ENCODE peak calls at places on chromosomes 11 and 22, in nine cellular contexts. One of them, this sample, is unnamed.
A peak's percentile ranks its signal among the peaks of the same experiment; 100 is the strongest.

GRCh38 chr11:61978703-61979661 is 11.5 kb upstream of the FTH1 start:
- DNase-seq in hepatocyte: no peak
- DNase-seq in aorta: peak; percentile 66
- DNase-seq in upper lobe of left lung: peak; percentile 45
- DNase-seq in transverse colon: no peak
- DNase-seq in CD8-positive, alpha-beta memory T cell: no peak
- DNase-seq in heart left ventricle: no peak
- DNase-seq in HCT116: no peak
- DNase-seq in ovary: no peak
- DNase-seq in this sample: no peak

GRCh38 chr11:132099692-132100091 is 729.3 kb downstream of the NTM start:
- DNase-seq in heart left ventricle: no peak
- DNase-seq in aorta: no peak
- DNase-seq in ovary: no peak
- DNase-seq in upper lobe of left lung: no peak
- DNase-seq in transverse colon: no peak
- DNase-seq in CD8-positive, alpha-beta memory T cell: no peak
- DNase-seq in hepatocyte: no peak
- DNase-seq in HCT116: no peak
- DNase-seq in this sample: no peak

GRCh38 chr22:48737461-48738203 is 1090.0 kb downstream of the BRD1 start:
- DNase-seq in CD8-positive, alpha-beta memory T cell: no peak
- DNase-seq in heart left ventricle: no peak
- DNase-seq in upper lobe of left lung: peak; percentile 68
- DNase-seq in ovary: no peak
- DNase-seq in aorta: peak; percentile 63
- DNase-seq in hepatocyte: no peak
- DNase-seq in transverse colon: no peak
- DNase-seq in HCT116: no peak
- DNase-seq in this sample: no peak

GRCh38 chr11:26105762-26106423 is 226.0 kb upstream of the ANO3 start:
- DNase-seq in HCT116: no peak
- DNase-seq in aorta: no peak
- DNase-seq in transverse colon: no peak
- DNase-seq in CD8-positive, alpha-beta memory T cell: no peak
- DNase-seq in ovary: no peak
- DNase-seq in upper lobe of left lung: no peak
- DNase-seq in hepatocyte: no peak
- DNase-seq in heart left ventricle: no peak
- DNase-seq in this sample: no peak

GRCh38 chr11:61041755-61042518 is 60.4 kb upstream of the CD5 start:
- DNase-seq in aorta: peak; percentile 68
- DNase-seq in HCT116: no peak
- DNase-seq in upper lobe of left lung: no peak
- DNase-seq in transverse colon: peak; percentile 62
- DNase-seq in heart left ventricle: peak; percentile 64
- DNase-seq in ovary: peak; percentile 65
- DNase-seq in hepatocyte: peak; percentile 69
- DNase-seq in CD8-positive, alpha-beta memory T cell: peak; percentile 54
- DNase-seq in this sample: peak; percentile 21

GRCh38 chr11:96317576-96317975 is 25.4 kb downstream of the MAML2 start:
- DNase-seq in upper lobe of left lung: no peak
- DNase-seq in ovary: no peak
- DNase-seq in heart left ventricle: no peak
- DNase-seq in aorta: no peak
- DNase-seq in CD8-positive, alpha-beta memory T cell: no peak
- DNase-seq in HCT116: no peak
- DNase-seq in hepatocyte: no peak
- DNase-seq in transverse colon: no peak
- DNase-seq in this sample: no peak

GRCh38 chr22:21760640-21761039 is 25.0 kb upstream of the YPEL1 start:
- DNase-seq in heart left ventricle: no peak
- DNase-seq in upper lobe of left lung: no peak
- DNase-seq in HCT116: no peak
- DNase-seq in aorta: no peak
- DNase-seq in hepatocyte: no peak
- DNase-seq in CD8-positive, alpha-beta memory T cell: no peak
- DNase-seq in ovary: no peak
- DNase-seq in transverse colon: no peak
- DNase-seq in this sample: no peak

GRCh38 chr11:76210920-76211851 is 4.9 kb upstream of the WNT11 start:
- DNase-seq in aorta: no peak
- DNase-seq in CD8-positive, alpha-beta memory T cell: no peak
- DNase-seq in upper lobe of left lung: no peak
- DNase-seq in heart left ventricle: no peak
- DNase-seq in hepatocyte: no peak
- DNase-seq in HCT116: no peak
- DNase-seq in transverse colon: peak; percentile 40
- DNase-seq in ovary: no peak
- DNase-seq in this sample: no peak

GRCh38 chr22:26304730-26305129 is 124.3 kb upstream of the ASPHD2 start:
- DNase-seq in hepatocyte: no peak
- DNase-seq in heart left ventricle: no peak
- DNase-seq in ovary: no peak
- DNase-seq in CD8-positive, alpha-beta memory T cell: no peak
- DNase-seq in HCT116: no peak
- DNase-seq in transverse colon: no peak
- DNase-seq in aorta: no peak
- DNase-seq in upper lobe of left lung: no peak
- DNase-seq in this sample: no peak

GRCh38 chr22:20525048-20525447 is 17.6 kb downstream of the MED15 start:
- DNase-seq in hepatocyte: no peak
- DNase-seq in ovary: no peak
- DNase-seq in aorta: no peak
- DNase-seq in heart left ventricle: no peak
- DNase-seq in upper lobe of left lung: no peak
- DNase-seq in transverse colon: no peak
- DNase-seq in HCT116: no peak
- DNase-seq in CD8-positive, alpha-beta memory T cell: no peak
- DNase-seq in this sample: no peak

GRCh38 chr22:20526305-20526627 is 18.9 kb downstream of the MED15 start:
- DNase-seq in ovary: no peak
- DNase-seq in upper lobe of left lung: no peak
- DNase-seq in aorta: no peak
- DNase-seq in hepatocyte: no peak
- DNase-seq in transverse colon: no peak
- DNase-seq in heart left ventricle: no peak
- DNase-seq in CD8-positive, alpha-beta memory T cell: no peak
- DNase-seq in HCT116: no peak
- DNase-seq in this sample: no peak

GRCh38 chr22:20524004-20524481 is 16.6 kb downstream of the MED15 start:
- DNase-seq in upper lobe of left lung: no peak
- DNase-seq in aorta: no peak
- DNase-seq in CD8-positive, alpha-beta memory T cell: no peak
- DNase-seq in heart left ventricle: no peak
- DNase-seq in hepatocyte: no peak
- DNase-seq in HCT116: no peak
- DNase-seq in transverse colon: no peak
- DNase-seq in ovary: no peak
- DNase-seq in this sample: no peak

GRCh38 chr22:20528405-20528978 is 21.1 kb downstream of the MED15 start:
- DNase-seq in upper lobe of left lung: no peak
- DNase-seq in HCT116: no peak
- DNase-seq in heart left ventricle: no peak
- DNase-seq in ovary: no peak
- DNase-seq in hepatocyte: no peak
- DNase-seq in transverse colon: no peak
- DNase-seq in aorta: no peak
- DNase-seq in CD8-positive, alpha-beta memory T cell: no peak
- DNase-seq in this sample: no peak

DNA sequence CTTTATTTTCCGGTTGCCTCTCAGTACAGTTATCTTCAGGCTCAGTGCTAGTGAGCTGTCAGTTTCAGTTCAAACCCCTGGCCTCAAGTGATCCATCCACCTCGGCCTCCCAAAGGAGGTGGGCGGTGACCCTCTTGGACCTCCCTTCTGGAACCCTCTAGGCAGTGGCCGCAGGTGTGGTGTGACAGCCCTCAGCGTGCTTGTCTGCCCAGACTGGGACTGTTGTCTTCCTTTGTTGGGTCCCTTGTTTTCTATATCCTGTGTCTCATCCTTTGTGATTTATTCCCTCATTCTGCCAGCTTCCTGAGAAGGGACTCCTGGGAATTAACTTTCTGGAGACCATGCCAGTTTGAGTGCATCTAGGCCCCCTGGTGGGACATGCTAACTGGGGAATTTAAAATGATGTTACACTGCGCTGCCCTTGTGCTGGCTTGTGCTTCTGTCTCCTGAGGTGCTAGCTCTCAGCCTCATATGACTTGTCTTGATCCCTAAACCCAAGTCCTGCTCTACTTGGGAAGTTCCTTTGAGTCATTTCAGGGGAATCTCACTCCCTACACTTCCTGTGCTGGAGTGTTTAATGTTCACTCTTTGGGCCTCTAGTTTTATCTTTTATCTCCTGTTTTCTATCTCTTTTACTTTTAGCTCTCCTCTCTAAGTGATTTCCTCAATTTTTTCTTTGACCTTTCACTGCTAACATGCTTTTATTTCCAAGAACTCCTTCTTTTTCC is 19.4 kb downstream of the MED15 start:
- DNase-seq in CD8-positive, alpha-beta memory T cell: no peak
- DNase-seq in HCT116: no peak
- DNase-seq in heart left ventricle: no peak
- DNase-seq in upper lobe of left lung: no peak
- DNase-seq in aorta: no peak
- DNase-seq in transverse colon: no peak
- DNase-seq in ovary: no peak
- DNase-seq in hepatocyte: peak; percentile 46
- DNase-seq in this sample: no peak
- H3K27ac ChIP-seq in CD8-positive, alpha-beta memory T cell: peak overlapping the region; percentile 36
- H3K27ac ChIP-seq in HCT116: peak overlapping the region; percentile 33
- H3K27ac ChIP-seq in heart left ventricle: no peak overlapping the region
- H3K27ac ChIP-seq in upper lobe of left lung: no peak overlapping the region
- H3K27ac ChIP-seq in aorta: no peak overlapping the region
- H3K27ac ChIP-seq in transverse colon: no peak overlapping the region
- H3K27ac ChIP-seq in ovary: no peak overlapping the region
- H3K27ac ChIP-seq in hepatocyte: peak overlapping the region; percentile 54
- H3K27ac ChIP-seq in this sample: peak overlapping the region; percentile 100

DNA sequence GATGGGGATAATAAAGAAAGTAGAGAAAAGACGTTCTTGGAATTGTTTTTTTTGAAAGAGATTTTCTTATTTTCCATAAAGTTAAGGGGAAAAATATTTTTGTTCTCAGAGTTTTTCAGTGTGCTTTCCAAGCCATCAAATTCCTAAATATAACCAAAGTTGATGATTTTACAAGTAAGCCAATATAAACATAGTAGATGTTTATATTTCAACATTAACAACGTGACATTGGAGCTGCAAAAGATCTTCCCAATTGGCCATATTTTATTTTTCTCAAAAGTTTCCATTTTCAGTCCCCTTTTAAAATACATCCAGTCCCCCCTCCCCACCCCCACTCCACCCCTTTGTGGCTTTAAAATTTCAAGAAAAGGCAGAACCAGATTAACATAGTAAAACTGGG is 80.9 kb upstream of the PICALM start:
- DNase-seq in HCT116: no peak
- DNase-seq in CD8-positive, alpha-beta memory T cell: no peak
- DNase-seq in heart left ventricle: no peak
- DNase-seq in transverse colon: no peak
- DNase-seq in hepatocyte: no peak
- DNase-seq in upper lobe of left lung: no peak
- DNase-seq in aorta: no peak
- DNase-seq in ovary: no peak
- DNase-seq in this sample: no peak
- H3K27ac ChIP-seq in HCT116: no peak overlapping the region
- H3K27ac ChIP-seq in CD8-positive, alpha-beta memory T cell: no peak overlapping the region
- H3K27ac ChIP-seq in heart left ventricle: no peak overlapping the region
- H3K27ac ChIP-seq in transverse colon: no peak overlapping the region
- H3K27ac ChIP-seq in hepatocyte: no peak overlapping the region
- H3K27ac ChIP-seq in upper lobe of left lung: no peak overlapping the region
- H3K27ac ChIP-seq in aorta: no peak overlapping the region
- H3K27ac ChIP-seq in ovary: peak overlapping the region; percentile 79
- H3K27ac ChIP-seq in this sample: no peak overlapping the region

DNA sequence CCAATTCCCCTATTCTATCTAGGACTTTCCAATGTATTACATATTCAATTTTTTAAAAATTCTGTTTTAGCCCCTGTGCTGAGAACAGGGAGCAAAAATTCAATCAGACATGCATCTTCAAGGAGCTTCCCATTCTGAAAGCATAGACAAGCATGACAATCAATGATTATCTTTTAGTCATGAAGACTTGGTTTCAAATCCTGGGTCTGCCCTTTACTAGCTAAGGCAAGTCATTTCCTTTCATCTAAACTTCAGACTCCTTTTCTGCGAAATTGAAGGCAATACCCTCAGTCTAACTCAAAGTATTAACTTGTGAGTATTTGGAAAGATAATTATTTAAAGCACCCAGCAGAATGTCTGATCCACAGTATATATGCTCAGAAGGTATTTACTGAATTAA is 24.1 kb downstream of the PAK1 start:
- DNase-seq in upper lobe of left lung: no peak
- DNase-seq in heart left ventricle: no peak
- DNase-seq in hepatocyte: no peak
- DNase-seq in HCT116: no peak
- DNase-seq in aorta: no peak
- DNase-seq in CD8-positive, alpha-beta memory T cell: no peak
- DNase-seq in ovary: no peak
- DNase-seq in transverse colon: no peak
- DNase-seq in this sample: no peak
- H3K27ac ChIP-seq in upper lobe of left lung: no peak overlapping the region
- H3K27ac ChIP-seq in heart left ventricle: no peak overlapping the region
- H3K27ac ChIP-seq in hepatocyte: no peak overlapping the region
- H3K27ac ChIP-seq in HCT116: no peak overlapping the region
- H3K27ac ChIP-seq in aorta: no peak overlapping the region
- H3K27ac ChIP-seq in CD8-positive, alpha-beta memory T cell: no peak overlapping the region
- H3K27ac ChIP-seq in ovary: no peak overlapping the region
- H3K27ac ChIP-seq in transverse colon: no peak overlapping the region
- H3K27ac ChIP-seq in this sample: no peak overlapping the region

GRCh38 chr11:111411456-111411855 is 32.4 kb upstream of the POU2AF1 start:
- DNase-seq in ovary: no peak
- DNase-seq in hepatocyte: no peak
- DNase-seq in heart left ventricle: no peak
- DNase-seq in CD8-positive, alpha-beta memory T cell: no peak
- DNase-seq in aorta: no peak
- DNase-seq in upper lobe of left lung: no peak
- DNase-seq in transverse colon: no peak
- DNase-seq in HCT116: no peak
- DNase-seq in this sample: no peak

GRCh38 chr11:111414936-111415335 is 35.9 kb upstream of the POU2AF1 start:
- DNase-seq in hepatocyte: no peak
- DNase-seq in upper lobe of left lung: no peak
- DNase-seq in ovary: no peak
- DNase-seq in heart left ventricle: no peak
- DNase-seq in aorta: peak; percentile 21
- DNase-seq in CD8-positive, alpha-beta memory T cell: no peak
- DNase-seq in transverse colon: no peak
- DNase-seq in HCT116: no peak
- DNase-seq in this sample: no peak

GRCh38 chr11:111414267-111414931 is 35.3 kb upstream of the POU2AF1 start:
- DNase-seq in aorta: peak; percentile 19
- DNase-seq in transverse colon: peak; percentile 30
- DNase-seq in ovary: no peak
- DNase-seq in HCT116: no peak
- DNase-seq in heart left ventricle: no peak
- DNase-seq in hepatocyte: no peak
- DNase-seq in upper lobe of left lung: no peak
- DNase-seq in CD8-positive, alpha-beta memory T cell: no peak
- DNase-seq in this sample: no peak

GRCh38 chr11:111412293-111412692 is 33.2 kb upstream of the POU2AF1 start:
- DNase-seq in hepatocyte: no peak
- DNase-seq in ovary: no peak
- DNase-seq in HCT116: no peak
- DNase-seq in CD8-positive, alpha-beta memory T cell: no peak
- DNase-seq in upper lobe of left lung: no peak
- DNase-seq in aorta: no peak
- DNase-seq in heart left ventricle: no peak
- DNase-seq in transverse colon: no peak
- DNase-seq in this sample: no peak

GRCh38 chr11:111413849-111414248 is 34.8 kb upstream of the POU2AF1 start:
- DNase-seq in hepatocyte: no peak
- DNase-seq in CD8-positive, alpha-beta memory T cell: no peak
- DNase-seq in upper lobe of left lung: no peak
- DNase-seq in HCT116: no peak
- DNase-seq in ovary: no peak
- DNase-seq in aorta: peak; percentile 2
- DNase-seq in transverse colon: no peak
- DNase-seq in heart left ventricle: no peak
- DNase-seq in this sample: no peak
- H3K27ac ChIP-seq in hepatocyte: no peak overlapping the region
- H3K27ac ChIP-seq in CD8-positive, alpha-beta memory T cell: no peak overlapping the region
- H3K27ac ChIP-seq in upper lobe of left lung: no peak overlapping the region
- H3K27ac ChIP-seq in HCT116: no peak overlapping the region
- H3K27ac ChIP-seq in ovary: no peak overlapping the region
- H3K27ac ChIP-seq in aorta: no peak overlapping the region
- H3K27ac ChIP-seq in transverse colon: no peak overlapping the region
- H3K27ac ChIP-seq in heart left ventricle: no peak overlapping the region
- H3K27ac ChIP-seq in this sample: no peak overlapping the region